ENCODE peak calls at places on chromosomes 7 and 10, in five cellular contexts. U is anterior cingulate cortex, J is HFF-Myc, E is T-helper 1 cell, O is lower lobe of right lung. H is an unnamed sample.

GRCh38 chr10:77949167-77949566 is 22.6 kb upstream of the DLG5 start:
- DNase-seq in E (no peak), U (no peak), O (no peak), J (no peak), H (no peak)

GRCh38 chr10:97334370-97335175 is at the start of gene FRAT2:
- DNase-seq in J (no peak), E (peak), O (peak), U (peak), H (peak)

GRCh38 chr7:157853789-157854065 is 516.9 kb downstream of the DNAJB6 start:
- DNase-seq in U (no peak), E (no peak), O (no peak), J (no peak), H (no peak)

GRCh38 chr10:42933454-42934340 is 143.2 kb upstream of the RET start:
- DNase-seq in O (no peak), E (no peak), J (no peak), U (no peak), H (no peak)

GRCh38 chr7:29604702-29605101 is 41.1 kb downstream of the PRR15 start:
- DNase-seq in J (no peak), U (no peak), O (no peak), E (no peak), H (no peak)

GRCh38 chr10:104029528-104029875 is 56.2 kb downstream of the COL17A1 start:
- DNase-seq in J (no peak), E (no peak), O (no peak), U (peak), H (no peak)

GRCh38 chr7:101590663-101591435 is 38.2 kb downstream of the MYL10 start:
- DNase-seq in O (no peak), J (no peak), E (no peak), U (no peak), H (no peak)

GRCh38 chr7:78153285-78153684 is 354.7 kb downstream of the PHTF2 start:
- DNase-seq in J (no peak), E (no peak), U (no peak), O (no peak), H (no peak)

GRCh38 chr10:98587156-98587555 is 140.4 kb upstream of the HPS1 start:
- DNase-seq in E (no peak), U (no peak), O (no peak), J (no peak), H (no peak)

GRCh38 chr10:70803768-70804423 is 11.9 kb upstream of the SGPL1 start:
- DNase-seq in U (no peak), E (no peak), O (no peak), J (no peak), H (no peak)

GRCh38 chr10:132971448-132972148 is 29.2 kb upstream of the CFAP46 start:
- DNase-seq in E (no peak), O (no peak), J (no peak), U (no peak), H (no peak)

GRCh38 chr7:151689196-151689971 is 169.7 kb upstream of the RHEB start:
- DNase-seq in O (peak), J (no peak), E (no peak), U (peak), H (no peak)

GRCh38 chr7:113291058-113291457 is 172.7 kb upstream of the SMIM30 start:
- DNase-seq in J (no peak), O (no peak), U (no peak), E (no peak), H (no peak)

GRCh38 chr7:49324707-49325106 is 400.4 kb downstream of the CDC14C start:
- DNase-seq in J (no peak), U (no peak), O (no peak), E (no peak), H (no peak)

GRCh38 chr7:77561354-77561753 is 24.3 kb downstream of the PTPN12 start:
- DNase-seq in E (no peak), O (no peak), J (no peak), U (no peak), H (no peak)

GRCh38 chr10:22611425-22612111 is 102.8 kb downstream of the PIP4K2A start:
- DNase-seq in E (peak), J (no peak), U (no peak), O (no peak), H (no peak)

GRCh38 chr7:73520673-73521635 is 1.1 kb downstream of the BAZ1B start:
- DNase-seq in J (no peak), U (no peak), E (no peak), O (peak), H (no peak)

GRCh38 chr10:3692331-3692860 is 92.6 kb downstream of the KLF6 start:
- DNase-seq in J (no peak), O (no peak), U (no peak), E (no peak), H (no peak)

GRCh38 chr7:44177570-44178131 is 11.6 kb downstream of the GCK start:
- DNase-seq in O (no peak), J (no peak), U (peak), E (no peak), H (no peak)